ENCODE peak calls at places on chromosomes 3 and 15, in four cellular contexts. O is H9; J is uterus; P is CD8-positive, alpha-beta T cell. S is an unnamed sample.

GRCh38 chr15:54559405-54560064 is 581.3 kb downstream of the UNC13C start:
- DNase-seq in P (no peak), J (no peak), O (no peak), S (peak; percentile 35)

GRCh38 chr15:94306700-94307650 is 75.6 kb downstream of the MCTP2 start:
- DNase-seq in O (no peak), J (no peak), P (no peak), S (peak; percentile 19)

GRCh38 chr3:134677196-134677986 is 26.6 kb upstream of the KY start:
- DNase-seq in J (no peak), O (peak; percentile 84), P (no peak), S (peak; percentile 32)

GRCh38 chr15:101025116-101025885 is 106.1 kb downstream of the LRRK1 start:
- DNase-seq in O (peak; percentile 12), J (peak; percentile 5), P (no peak), S (no peak)

GRCh38 chr3:13544951-13545651 is 3.8 kb upstream of the FBLN2 start:
- DNase-seq in O (peak; percentile 10), P (no peak), J (no peak), S (no peak)

GRCh38 chr3:57966823-57967222 is 41.4 kb upstream of the FLNB start:
- DNase-seq in O (no peak), P (no peak), J (no peak), S (no peak)

GRCh38 chr3:59609967-59610366 is 560.1 kb upstream of the CFAP20DC start:
- DNase-seq in O (no peak), J (peak; percentile 16), P (no peak), S (no peak)

GRCh38 chr3:122416966-122417365 is 1.1 kb upstream of the WDR5B start:
- DNase-seq in O (no peak), J (no peak), P (no peak), S (no peak)

GRCh38 chr3:183202004-183202722 is 39.6 kb upstream of the LAMP3 start:
- DNase-seq in J (no peak), P (no peak), O (no peak), S (no peak)

GRCh38 chr3:21783834-21784233 is 32.8 kb upstream of the ZNF385D start:
- DNase-seq in P (no peak), O (no peak), J (no peak), S (no peak)

GRCh38 chr15:75640483-75641175 is 605 bp upstream of the IMP3 start:
- DNase-seq in O (no peak), P (peak; percentile 43), J (no peak), S (peak; percentile 74)

GRCh38 chr15:89171136-89172072 is 50.0 kb downstream of the RLBP1 start:
- DNase-seq in O (peak; percentile 81), J (peak; percentile 37), P (no peak), S (peak; percentile 40)

GRCh38 chr3:129231331-129232119 is 17.9 kb upstream of the COPG1 start:
- DNase-seq in O (no peak), J (no peak), P (no peak), S (no peak)

GRCh38 chr15:50024183-50024795 is 94.7 kb downstream of the ATP8B4 start:
- DNase-seq in O (no peak), J (no peak), P (no peak), S (no peak)

GRCh38 chr3:156472150-156472549 is 82.8 kb downstream of the SSR3 start:
- DNase-seq in P (no peak), O (no peak), J (no peak), S (peak; percentile 14)

GRCh38 chr15:78242128-78242527 is 7.8 kb upstream of the ACSBG1 start:
- DNase-seq in O (peak; percentile 64), P (no peak), J (no peak), S (peak; percentile 18)

GRCh38 chr3:60363817-60364216 is 887.4 kb downstream of the FHIT start:
- DNase-seq in P (no peak), J (no peak), O (no peak), S (peak; percentile 1)

GRCh38 chr15:49718234-49718633 is 97.4 kb downstream of the DTWD1 start:
- DNase-seq in J (no peak), O (no peak), P (no peak), S (no peak)

GRCh38 chr3:180278583-180279188 is 241.9 kb upstream of the PEX5L start:
- DNase-seq in O (no peak), P (no peak), J (no peak), S (peak; percentile 63)

GRCh38 chr3:175940881-175941280 is 1081.7 kb downstream of the NAALADL2 start:
- DNase-seq in P (no peak), J (no peak), O (peak; percentile 89), S (peak; percentile 46)

GRCh38 chr3:61360297-61360696 is 109.0 kb upstream of the FHIT start:
- DNase-seq in P (no peak), O (no peak), J (no peak), S (no peak)

GRCh38 chr3:101065962-101066361 is 72.7 kb upstream of the ABI3BP start:
- DNase-seq in J (no peak), O (no peak), P (no peak), S (no peak)

GRCh38 chr3:192366916-192367315 is 360.4 kb downstream of the FGF12 start:
- DNase-seq in P (no peak), O (no peak), J (no peak), S (no peak)

GRCh38 chr15:65576669-65577068 is 34.3 kb downstream of the INTS14 start:
- DNase-seq in O (no peak), J (no peak), P (no peak), S (no peak)

GRCh38 chr15:77036537-77037474 is 34.1 kb downstream of the TSPAN3 start:
- DNase-seq in P (no peak), O (no peak), J (peak; percentile 16), S (no peak)

GRCh38 chr15:60077581-60078359 is 73.7 kb downstream of the FOXB1 start:
- DNase-seq in J (no peak), O (no peak), P (no peak), S (no peak)

GRCh38 chr3:172087198-172087597 is 47.8 kb downstream of the FNDC3B start:
- DNase-seq in J (no peak), O (no peak), P (no peak), S (no peak)

GRCh38 chr3:63896332-63897034 is 15.7 kb downstream of the SCAANT1 start:
- DNase-seq in O (no peak), J (no peak), P (no peak), S (peak; percentile 55)

GRCh38 chr3:128076783-128077624 is 24.8 kb downstream of the SEC61A1 start:
- DNase-seq in O (no peak), J (no peak), P (no peak), S (no peak)

GRCh38 chr3:165642761-165643432 is 194.3 kb downstream of the BCHE start:
- DNase-seq in J (peak; percentile 71), O (no peak), P (no peak), S (no peak)

GRCh38 chr15:71079208-71080044 is 35.8 kb upstream of the THSD4 start:
- DNase-seq in J (no peak), O (no peak), P (no peak), S (peak; percentile 25)

GRCh38 chr3:117586161-117586560 is 876.6 kb downstream of the TUSC7 start:
- DNase-seq in J (no peak), P (no peak), O (no peak), S (no peak)

GRCh38 chr3:76242886-76243753 is 457.8 kb upstream of the ZNF717 start:
- DNase-seq in P (no peak), O (no peak), J (no peak), S (no peak)

GRCh38 chr3:89098964-89099585 is 8.3 kb upstream of the EPHA3 start:
- DNase-seq in J (no peak), O (peak; percentile 64), P (peak; percentile 3), S (peak; percentile 58)

GRCh38 chr15:98666841-98667240 is 18.5 kb downstream of the IGF1R start:
- DNase-seq in O (no peak), J (no peak), P (no peak), S (no peak)

GRCh38 chr3:171446801-171447578 is 13.2 kb downstream of the TNIK start:
- DNase-seq in J (no peak), O (no peak), P (no peak), S (no peak)

GRCh38 chr3:52783211-52783555 is 5.8 kb downstream of the ITIH1 start:
- DNase-seq in J (peak; percentile 2), O (no peak), P (no peak), S (no peak)

GRCh38 chr15:46365612-46366011 is 730.8 kb downstream of the SQOR start:
- DNase-seq in P (no peak), O (no peak), J (no peak), S (no peak)

GRCh38 chr15:63509933-63510547 is 5.6 kb downstream of the USP3 start:
- DNase-seq in O (no peak), P (no peak), J (no peak), S (no peak)

GRCh38 chr3:49900491-49901153 is 3.1 kb downstream of the MST1R start:
- DNase-seq in J (no peak), O (peak; percentile 59), P (no peak), S (no peak)

GRCh38 chr3:49901351-49902339 is 2.0 kb downstream of the MST1R start:
- DNase-seq in J (no peak), P (no peak), O (no peak), S (peak; percentile 57)

GRCh38 chr3:49902511-49903345 is 945 bp downstream of the MST1R start:
- DNase-seq in J (no peak), O (no peak), P (no peak), S (no peak)

GRCh38 chr3:49896345-49896744 is 7.3 kb downstream of the MST1R start:
- DNase-seq in P (no peak), O (no peak), J (no peak), S (no peak)

GRCh38 chr3:49899815-49900214 is 3.9 kb downstream of the MST1R start:
- DNase-seq in O (peak; percentile 75), J (no peak), P (no peak), S (peak; percentile 39)
- TF ChIP-seq CTCF in O (peak; percentile 67), J (no peak), P (no peak), S (peak; percentile 30)

GRCh38 chr15:44298878-44299277 is 10.4 kb downstream of the GOLM2 start:
- DNase-seq in J (no peak), P (no peak), O (peak; percentile 52), S (no peak)
- TF ChIP-seq CTCF in J (no peak), P (no peak), O (peak; percentile 78), S (peak; percentile 30)

GRCh38 chr15:44726568-44727461 is 9.5 kb upstream of the TRIM69 start:
- DNase-seq in O (peak; percentile 53), J (peak; percentile 61), P (peak; percentile 72), S (peak; percentile 97)
- TF ChIP-seq CTCF in O (peak; percentile 14), J (no peak), P (no peak), S (no peak)

GRCh38 chr15:61871926-61872522 is 188.2 kb downstream of the VPS13C start:
- DNase-seq in P (no peak), J (no peak), O (no peak), S (peak; percentile 13)
- TF ChIP-seq CTCF in P (peak; percentile 66), J (peak; percentile 41), O (peak; percentile 79), S (peak; percentile 30)

DNA sequence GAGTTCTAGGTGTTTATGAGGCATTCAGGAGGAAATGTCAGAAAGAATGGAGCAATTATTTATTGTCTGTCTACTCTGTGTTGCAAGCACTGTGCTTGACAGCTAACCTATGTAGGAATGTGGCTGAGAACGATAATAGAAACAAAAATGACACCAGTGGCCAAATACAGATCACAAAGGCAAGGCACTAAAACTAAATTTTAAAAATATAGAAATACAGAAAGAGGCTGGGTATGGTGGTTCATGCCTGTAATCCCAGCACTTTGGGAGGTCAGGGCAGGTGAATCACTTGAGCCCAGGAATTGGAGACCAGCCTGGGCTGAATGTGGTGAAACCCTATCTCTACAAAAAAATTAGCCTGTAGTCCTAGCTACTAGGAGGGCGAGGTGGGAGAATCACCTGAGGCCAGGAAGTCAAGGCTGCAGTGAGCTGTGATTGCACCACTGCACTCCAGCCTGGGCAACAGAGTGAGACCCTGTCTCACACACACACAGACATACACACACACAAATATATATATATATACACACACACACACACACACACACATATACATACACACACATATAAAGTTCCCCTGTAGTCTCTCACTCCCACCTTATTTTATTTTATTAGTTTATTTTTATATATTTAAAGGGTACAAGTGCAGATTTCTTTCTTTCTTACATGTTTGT is 6.0 kb downstream of the PRKCI start:
- DNase-seq in P (no peak), J (no peak), O (no peak), S (no peak)
- TF ChIP-seq CTCF in P (no peak), J (no peak), O (no peak), S (no peak)